ENCODE peak calls at places on chromosome 19, in eight cellular contexts. One of them, this sample, is unnamed.

GRCh38 chr19:14305706-14306105 is 75.5 kb upstream of the ADGRE5 start:
- DNase-seq in AG10803: no peak
- DNase-seq in pancreas: no peak
- DNase-seq in dermis blood vessel endothelial cell: no peak
- DNase-seq in neural crest cell: no peak
- DNase-seq in SK-N-DZ: peak
- DNase-seq in HS-5: no peak
- DNase-seq in T-helper 9 cell: no peak
- DNase-seq in this sample: no peak

GRCh38 chr19:14943601-14944000 is 2.3 kb downstream of the OR7C2 start:
- DNase-seq in AG10803: peak
- DNase-seq in pancreas: no peak
- DNase-seq in dermis blood vessel endothelial cell: no peak
- DNase-seq in neural crest cell: no peak
- DNase-seq in SK-N-DZ: no peak
- DNase-seq in HS-5: peak
- DNase-seq in T-helper 9 cell: no peak
- DNase-seq in this sample: no peak

GRCh38 chr19:49832556-49832955 is 14.5 kb downstream of the MED25 start:
- DNase-seq in AG10803: no peak
- DNase-seq in pancreas: no peak
- DNase-seq in dermis blood vessel endothelial cell: peak
- DNase-seq in neural crest cell: no peak
- DNase-seq in SK-N-DZ: no peak
- DNase-seq in HS-5: no peak
- DNase-seq in T-helper 9 cell: no peak
- DNase-seq in this sample: no peak

GRCh38 chr19:31264379-31264778 is 84.9 kb downstream of the TSHZ3 start:
- DNase-seq in AG10803: no peak
- DNase-seq in pancreas: no peak
- DNase-seq in dermis blood vessel endothelial cell: no peak
- DNase-seq in neural crest cell: no peak
- DNase-seq in SK-N-DZ: no peak
- DNase-seq in HS-5: no peak
- DNase-seq in T-helper 9 cell: no peak
- DNase-seq in this sample: peak

GRCh38 chr19:45499196-45500180 is 1.2 kb downstream of the PPM1N start:
- DNase-seq in AG10803: peak
- DNase-seq in pancreas: no peak
- DNase-seq in dermis blood vessel endothelial cell: peak
- DNase-seq in neural crest cell: peak
- DNase-seq in SK-N-DZ: peak
- DNase-seq in HS-5: peak
- DNase-seq in T-helper 9 cell: peak
- DNase-seq in this sample: peak

GRCh38 chr19:56840452-56841193 is at the start of the genes PEG3 and ZIM2:
- DNase-seq in AG10803: no peak
- DNase-seq in pancreas: peak
- DNase-seq in dermis blood vessel endothelial cell: no peak
- DNase-seq in neural crest cell: no peak
- DNase-seq in SK-N-DZ: peak
- DNase-seq in HS-5: no peak
- DNase-seq in T-helper 9 cell: no peak
- DNase-seq in this sample: no peak

GRCh38 chr19:50510121-50510670 is 795 bp downstream of the JOSD2 start:
- DNase-seq in AG10803: no peak
- DNase-seq in pancreas: peak
- DNase-seq in dermis blood vessel endothelial cell: no peak
- DNase-seq in neural crest cell: peak
- DNase-seq in SK-N-DZ: no peak
- DNase-seq in HS-5: no peak
- DNase-seq in T-helper 9 cell: no peak
- DNase-seq in this sample: no peak

GRCh38 chr19:39671739-39672363 is 16.1 kb downstream of the LGALS16 start:
- DNase-seq in AG10803: peak
- DNase-seq in pancreas: no peak
- DNase-seq in dermis blood vessel endothelial cell: peak
- DNase-seq in neural crest cell: peak
- DNase-seq in SK-N-DZ: peak
- DNase-seq in HS-5: peak
- DNase-seq in T-helper 9 cell: peak
- DNase-seq in this sample: peak

GRCh38 chr19:2311093-2311492 is 3.1 kb upstream of the LINGO3 start:
- DNase-seq in AG10803: no peak
- DNase-seq in pancreas: no peak
- DNase-seq in dermis blood vessel endothelial cell: no peak
- DNase-seq in neural crest cell: no peak
- DNase-seq in SK-N-DZ: no peak
- DNase-seq in HS-5: no peak
- DNase-seq in T-helper 9 cell: no peak
- DNase-seq in this sample: no peak

GRCh38 chr19:10921909-10922637 is 6.4 kb downstream of the YIPF2 start:
- DNase-seq in AG10803: no peak
- DNase-seq in pancreas: peak
- DNase-seq in dermis blood vessel endothelial cell: no peak
- DNase-seq in neural crest cell: no peak
- DNase-seq in SK-N-DZ: no peak
- DNase-seq in HS-5: no peak
- DNase-seq in T-helper 9 cell: no peak
- DNase-seq in this sample: no peak

GRCh38 chr19:13033819-13034611 is 38.7 kb downstream of the NFIX start:
- DNase-seq in AG10803: peak
- DNase-seq in pancreas: peak
- DNase-seq in dermis blood vessel endothelial cell: peak
- DNase-seq in neural crest cell: peak
- DNase-seq in SK-N-DZ: peak
- DNase-seq in HS-5: no peak
- DNase-seq in T-helper 9 cell: no peak
- DNase-seq in this sample: peak

GRCh38 chr19:6475321-6476108 is 6.1 kb downstream of the DENND1C start:
- DNase-seq in AG10803: no peak
- DNase-seq in pancreas: no peak
- DNase-seq in dermis blood vessel endothelial cell: no peak
- DNase-seq in neural crest cell: no peak
- DNase-seq in SK-N-DZ: no peak
- DNase-seq in HS-5: no peak
- DNase-seq in T-helper 9 cell: no peak
- DNase-seq in this sample: peak

GRCh38 chr19:18291019-18291524 is 9.7 kb upstream of the JUND start:
- DNase-seq in AG10803: no peak
- DNase-seq in pancreas: no peak
- DNase-seq in dermis blood vessel endothelial cell: no peak
- DNase-seq in neural crest cell: no peak
- DNase-seq in SK-N-DZ: no peak
- DNase-seq in HS-5: no peak
- DNase-seq in T-helper 9 cell: no peak
- DNase-seq in this sample: no peak

GRCh38 chr19:12922959-12923358 is 3.9 kb upstream of the SYCE2 start:
- DNase-seq in AG10803: no peak
- DNase-seq in pancreas: no peak
- DNase-seq in dermis blood vessel endothelial cell: no peak
- DNase-seq in neural crest cell: no peak
- DNase-seq in SK-N-DZ: no peak
- DNase-seq in HS-5: no peak
- DNase-seq in T-helper 9 cell: no peak
- DNase-seq in this sample: no peak

GRCh38 chr19:10269333-10270179 is 1.4 kb upstream of the ICAM1 start:
- DNase-seq in AG10803: peak
- DNase-seq in pancreas: peak
- DNase-seq in dermis blood vessel endothelial cell: peak
- DNase-seq in neural crest cell: peak
- DNase-seq in SK-N-DZ: peak
- DNase-seq in HS-5: no peak
- DNase-seq in T-helper 9 cell: peak
- DNase-seq in this sample: peak

GRCh38 chr19:50398675-50399367 is 14.7 kb downstream of the POLD1 start:
- DNase-seq in AG10803: no peak
- DNase-seq in pancreas: no peak
- DNase-seq in dermis blood vessel endothelial cell: no peak
- DNase-seq in neural crest cell: no peak
- DNase-seq in SK-N-DZ: no peak
- DNase-seq in HS-5: no peak
- DNase-seq in T-helper 9 cell: no peak
- DNase-seq in this sample: no peak

GRCh38 chr19:7213628-7214328 is 80.4 kb downstream of the INSR start:
- DNase-seq in AG10803: no peak
- DNase-seq in pancreas: no peak
- DNase-seq in dermis blood vessel endothelial cell: no peak
- DNase-seq in neural crest cell: no peak
- DNase-seq in SK-N-DZ: no peak
- DNase-seq in HS-5: no peak
- DNase-seq in T-helper 9 cell: no peak
- DNase-seq in this sample: no peak

GRCh38 chr19:10086904-10087256 is 763 bp downstream of the SHFL start:
- DNase-seq in AG10803: no peak
- DNase-seq in pancreas: peak
- DNase-seq in dermis blood vessel endothelial cell: no peak
- DNase-seq in neural crest cell: no peak
- DNase-seq in SK-N-DZ: no peak
- DNase-seq in HS-5: no peak
- DNase-seq in T-helper 9 cell: peak
- DNase-seq in this sample: no peak

GRCh38 chr19:11265785-11266236 is 3.5 kb upstream of the DOCK6 start:
- DNase-seq in AG10803: no peak
- DNase-seq in pancreas: peak
- DNase-seq in dermis blood vessel endothelial cell: peak
- DNase-seq in neural crest cell: no peak
- DNase-seq in SK-N-DZ: no peak
- DNase-seq in HS-5: no peak
- DNase-seq in T-helper 9 cell: no peak
- DNase-seq in this sample: peak

GRCh38 chr19:13079542-13079986 is 23.1 kb downstream of the LYL1 start:
- DNase-seq in AG10803: peak
- DNase-seq in pancreas: no peak
- DNase-seq in dermis blood vessel endothelial cell: no peak
- DNase-seq in neural crest cell: no peak
- DNase-seq in SK-N-DZ: no peak
- DNase-seq in HS-5: no peak
- DNase-seq in T-helper 9 cell: no peak
- DNase-seq in this sample: no peak

This sample was measured in Caco-2.